ENCODE peak calls at places on chromosomes 16 and 17, in ten cellular contexts. H is ELR; O is KG1; Z is H7; R is mesendoderm; Y is stimulated activated CD8-positive, alpha-beta memory T cell treated with anti-CD3 and anti-CD28 coated beads, Interleukin-4, amount 100 ng/mL, for 48 hours; W is HEK293T; G is cardiac fibroblast; J is progenitor cell of endocrine pancreas; Q is spleen. B is an unnamed sample.

GRCh38 chr17:29241015-29241963 is 5.4 kb upstream of the CRYBA1 start:
- DNase-seq in Q (no peak), O (no peak), Y (peak; percentile 52), R (peak; percentile 96), Z (peak; percentile 66), W (no peak), J (no peak), H (peak; percentile 99), G (peak; percentile 96), B (peak; percentile 89)

GRCh38 chr17:35312790-35313711 is 60.4 kb downstream of the SLFN11 start:
- DNase-seq in Q (peak; percentile 89), O (peak; percentile 60), Y (peak; percentile 84), R (peak; percentile 92), Z (peak; percentile 67), J (no peak), G (peak; percentile 90), H (peak; percentile 69), W (peak; percentile 33), B (peak; percentile 85)

GRCh38 chr16:14109782-14110727 is 38.9 kb downstream of the MRTFB start:
- DNase-seq in Y (no peak), Z (no peak), G (no peak), H (no peak), W (no peak), R (no peak), J (no peak), O (no peak), Q (no peak), B (peak; percentile 48)

GRCh38 chr16:22424161-22424937 is 49.9 kb upstream of the CDR2 start:
- DNase-seq in Q (no peak), Z (no peak), W (no peak), O (no peak), G (peak; percentile 17), R (no peak), J (no peak), H (no peak), Y (no peak), B (no peak)

GRCh38 chr17:78313735-78314648 is 45.9 kb downstream of the SOCS3 start:
- DNase-seq in Z (peak; percentile 98), O (peak; percentile 8), H (peak; percentile 83), W (peak; percentile 83), Y (peak; percentile 85), Q (peak; percentile 89), J (peak; percentile 60), R (peak; percentile 95), G (peak; percentile 86), B (peak; percentile 70)

GRCh38 chr17:59651346-59651745 is 31.7 kb downstream of the CLTC start:
- DNase-seq in O (no peak), H (peak; percentile 80), W (no peak), R (no peak), Z (no peak), Q (no peak), Y (no peak), G (no peak), J (no peak), B (no peak)

GRCh38 chr17:8004899-8005298 is 2.5 kb downstream of the GUCY2D start:
- DNase-seq in H (peak; percentile 86), R (peak; percentile 28), O (no peak), J (no peak), Z (no peak), W (no peak), Y (no peak), G (peak; percentile 85), Q (no peak), B (no peak)

GRCh38 chr17:35188111-35188510 is 6.1 kb downstream of the SLC35G3 start:
- DNase-seq in R (no peak), Q (no peak), W (no peak), H (no peak), G (no peak), Z (no peak), O (no peak), Y (no peak), J (no peak), B (peak; percentile 17)

GRCh38 chr17:15947331-15947730 is 2.4 kb downstream of the ADORA2B start:
- DNase-seq in R (no peak), Z (peak; percentile 41), G (peak; percentile 58), W (no peak), O (no peak), J (no peak), Q (peak; percentile 54), Y (no peak), H (peak; percentile 52), B (no peak)

GRCh38 chr17:50129946-50130777 is at the start of gene SAMD14:
- DNase-seq in Z (peak; percentile 92), W (peak; percentile 61), Y (peak; percentile 45), O (no peak), J (no peak), G (no peak), Q (no peak), R (peak; percentile 30), H (peak; percentile 48), B (peak; percentile 49)

GRCh38 chr17:63698886-63699637 is 863 bp downstream of the LIMD2 start:
- DNase-seq in Q (peak; percentile 98), G (peak; percentile 49), W (no peak), R (peak; percentile 83), O (peak; percentile 71), J (peak; percentile 29), Z (peak; percentile 91), Y (peak; percentile 85), H (peak; percentile 42), B (peak; percentile 55)

GRCh38 chr16:1794221-1794871 is 841 bp upstream of the IGFALS start:
- DNase-seq in G (no peak), Z (peak; percentile 74), Q (peak; percentile 59), O (no peak), R (no peak), H (no peak), W (no peak), J (peak; percentile 33), Y (no peak), B (no peak)

GRCh38 chr16:14186007-14186953 is 115.2 kb downstream of the MRTFB start:
- DNase-seq in H (peak; percentile 65), Z (peak; percentile 31), W (peak; percentile 42), Q (no peak), O (no peak), Y (no peak), G (peak; percentile 81), J (no peak), R (peak; percentile 68), B (peak; percentile 62)

GRCh38 chr16:78994135-78994534 is 606.4 kb downstream of the MAF start:
- DNase-seq in O (no peak), R (no peak), H (no peak), W (no peak), J (no peak), Y (no peak), Q (no peak), Z (no peak), G (no peak), B (no peak)

GRCh38 chr16:47855431-47855830 is 300.4 kb downstream of the ABCC12 start:
- DNase-seq in Z (no peak), O (no peak), Q (no peak), H (no peak), R (no peak), G (no peak), W (no peak), J (no peak), Y (no peak), B (no peak)

GRCh38 chr17:64442550-64442971 is 6.4 kb upstream of the MILR1 start:
- DNase-seq in W (no peak), O (peak; percentile 57), H (no peak), Y (no peak), G (no peak), J (no peak), Z (no peak), Q (peak; percentile 81), R (no peak), B (no peak)

GRCh38 chr16:29811896-29812665 is at the start of gene PRRT2:
- DNase-seq in J (no peak), Z (peak; percentile 95), O (no peak), G (peak; percentile 52), Y (peak; percentile 71), W (peak; percentile 53), Q (peak; percentile 89), R (peak; percentile 76), H (peak; percentile 61), B (peak; percentile 55)